ENCODE peak calls at places on chromosome 18, in seven cellular contexts. One of them, this sample, is unnamed.

GRCh38 chr18:24268784-24269550 is 128.7 kb downstream of the OSBPL1A start:
- DNase-seq in cardiac muscle cell: no peak
- DNase-seq in activated T-helper 1 cell treated with anti-CD3 and anti-CD28 coated beads, Interleukin-2, amount 50 U/mL, for 16 hours: no peak
- DNase-seq in brain microvascular endothelial cell: no peak
- DNase-seq in M059J: peak
- DNase-seq in NCI-H524: peak
- DNase-seq in GM12864: no peak
- DNase-seq in this sample: no peak

GRCh38 chr18:49476664-49477411 is 10.2 kb downstream of the C18orf32 start:
- DNase-seq in cardiac muscle cell: no peak
- DNase-seq in activated T-helper 1 cell treated with anti-CD3 and anti-CD28 coated beads, Interleukin-2, amount 50 U/mL, for 16 hours: no peak
- DNase-seq in brain microvascular endothelial cell: peak
- DNase-seq in M059J: peak
- DNase-seq in NCI-H524: no peak
- DNase-seq in GM12864: no peak
- DNase-seq in this sample: peak

GRCh38 chr18:24627644-24628315 is 167.3 kb downstream of the HRH4 start:
- DNase-seq in cardiac muscle cell: no peak
- DNase-seq in activated T-helper 1 cell treated with anti-CD3 and anti-CD28 coated beads, Interleukin-2, amount 50 U/mL, for 16 hours: no peak
- DNase-seq in brain microvascular endothelial cell: no peak
- DNase-seq in M059J: peak
- DNase-seq in NCI-H524: no peak
- DNase-seq in GM12864: no peak
- DNase-seq in this sample: peak

GRCh38 chr18:12394428-12394827 is 13.3 kb upstream of the PRELID3A start:
- DNase-seq in cardiac muscle cell: peak
- DNase-seq in activated T-helper 1 cell treated with anti-CD3 and anti-CD28 coated beads, Interleukin-2, amount 50 U/mL, for 16 hours: no peak
- DNase-seq in brain microvascular endothelial cell: no peak
- DNase-seq in M059J: no peak
- DNase-seq in NCI-H524: no peak
- DNase-seq in GM12864: no peak
- DNase-seq in this sample: no peak

GRCh38 chr18:31230495-31230894 is 67.8 kb upstream of the DSC1 start:
- DNase-seq in cardiac muscle cell: no peak
- DNase-seq in activated T-helper 1 cell treated with anti-CD3 and anti-CD28 coated beads, Interleukin-2, amount 50 U/mL, for 16 hours: no peak
- DNase-seq in brain microvascular endothelial cell: peak
- DNase-seq in M059J: peak
- DNase-seq in NCI-H524: no peak
- DNase-seq in GM12864: no peak
- DNase-seq in this sample: peak

GRCh38 chr18:54416459-54416858 is 58.8 kb downstream of the C18orf54 start:
- DNase-seq in cardiac muscle cell: no peak
- DNase-seq in activated T-helper 1 cell treated with anti-CD3 and anti-CD28 coated beads, Interleukin-2, amount 50 U/mL, for 16 hours: no peak
- DNase-seq in brain microvascular endothelial cell: peak
- DNase-seq in M059J: peak
- DNase-seq in NCI-H524: no peak
- DNase-seq in GM12864: no peak
- DNase-seq in this sample: peak

GRCh38 chr18:26461405-26461804 is 86.9 kb downstream of the KCTD1 start:
- DNase-seq in cardiac muscle cell: no peak
- DNase-seq in activated T-helper 1 cell treated with anti-CD3 and anti-CD28 coated beads, Interleukin-2, amount 50 U/mL, for 16 hours: no peak
- DNase-seq in brain microvascular endothelial cell: no peak
- DNase-seq in M059J: no peak
- DNase-seq in NCI-H524: no peak
- DNase-seq in GM12864: no peak
- DNase-seq in this sample: no peak

GRCh38 chr18:3248062-3248669 is 565 bp downstream of the MYL12A start:
- DNase-seq in cardiac muscle cell: peak
- DNase-seq in activated T-helper 1 cell treated with anti-CD3 and anti-CD28 coated beads, Interleukin-2, amount 50 U/mL, for 16 hours: peak
- DNase-seq in brain microvascular endothelial cell: no peak
- DNase-seq in M059J: peak
- DNase-seq in NCI-H524: no peak
- DNase-seq in GM12864: no peak
- DNase-seq in this sample: peak

GRCh38 chr18:23884712-23885375 is 129.7 kb upstream of the TTC39C start:
- DNase-seq in cardiac muscle cell: no peak
- DNase-seq in activated T-helper 1 cell treated with anti-CD3 and anti-CD28 coated beads, Interleukin-2, amount 50 U/mL, for 16 hours: no peak
- DNase-seq in brain microvascular endothelial cell: no peak
- DNase-seq in M059J: no peak
- DNase-seq in NCI-H524: no peak
- DNase-seq in GM12864: no peak
- DNase-seq in this sample: no peak

GRCh38 chr18:42053188-42053781 is 98.3 kb downstream of the PIK3C3 start:
- DNase-seq in cardiac muscle cell: peak
- DNase-seq in activated T-helper 1 cell treated with anti-CD3 and anti-CD28 coated beads, Interleukin-2, amount 50 U/mL, for 16 hours: peak
- DNase-seq in brain microvascular endothelial cell: peak
- DNase-seq in M059J: peak
- DNase-seq in NCI-H524: peak
- DNase-seq in GM12864: no peak
- DNase-seq in this sample: peak

GRCh38 chr18:71209944-71210343 is 921.1 kb downstream of the SOCS6 start:
- DNase-seq in cardiac muscle cell: no peak
- DNase-seq in activated T-helper 1 cell treated with anti-CD3 and anti-CD28 coated beads, Interleukin-2, amount 50 U/mL, for 16 hours: no peak
- DNase-seq in brain microvascular endothelial cell: no peak
- DNase-seq in M059J: no peak
- DNase-seq in NCI-H524: no peak
- DNase-seq in GM12864: no peak
- DNase-seq in this sample: no peak

GRCh38 chr18:63290456-63291200 is 28.9 kb downstream of the BCL2 start:
- DNase-seq in cardiac muscle cell: peak
- DNase-seq in activated T-helper 1 cell treated with anti-CD3 and anti-CD28 coated beads, Interleukin-2, amount 50 U/mL, for 16 hours: no peak
- DNase-seq in brain microvascular endothelial cell: no peak
- DNase-seq in M059J: no peak
- DNase-seq in NCI-H524: no peak
- DNase-seq in GM12864: no peak
- DNase-seq in this sample: no peak

GRCh38 chr18:31401156-31402025 is 24.8 kb downstream of the DSG4 start:
- DNase-seq in cardiac muscle cell: no peak
- DNase-seq in activated T-helper 1 cell treated with anti-CD3 and anti-CD28 coated beads, Interleukin-2, amount 50 U/mL, for 16 hours: no peak
- DNase-seq in brain microvascular endothelial cell: no peak
- DNase-seq in M059J: no peak
- DNase-seq in NCI-H524: no peak
- DNase-seq in GM12864: no peak
- DNase-seq in this sample: no peak

GRCh38 chr18:22175326-22175725 is 5.9 kb downstream of the GATA6 start:
- DNase-seq in cardiac muscle cell: no peak
- DNase-seq in activated T-helper 1 cell treated with anti-CD3 and anti-CD28 coated beads, Interleukin-2, amount 50 U/mL, for 16 hours: no peak
- DNase-seq in brain microvascular endothelial cell: no peak
- DNase-seq in M059J: no peak
- DNase-seq in NCI-H524: no peak
- DNase-seq in GM12864: no peak
- DNase-seq in this sample: no peak

GRCh38 chr18:23377669-23378469 is 75.2 kb upstream of the RIOK3 start:
- DNase-seq in cardiac muscle cell: no peak
- DNase-seq in activated T-helper 1 cell treated with anti-CD3 and anti-CD28 coated beads, Interleukin-2, amount 50 U/mL, for 16 hours: no peak
- DNase-seq in brain microvascular endothelial cell: peak
- DNase-seq in M059J: peak
- DNase-seq in NCI-H524: no peak
- DNase-seq in GM12864: no peak
- DNase-seq in this sample: peak

GRCh38 chr18:43067570-43067969 is 47.9 kb downstream of the RIT2 start:
- DNase-seq in cardiac muscle cell: no peak
- DNase-seq in activated T-helper 1 cell treated with anti-CD3 and anti-CD28 coated beads, Interleukin-2, amount 50 U/mL, for 16 hours: no peak
- DNase-seq in brain microvascular endothelial cell: no peak
- DNase-seq in M059J: no peak
- DNase-seq in NCI-H524: no peak
- DNase-seq in GM12864: no peak
- DNase-seq in this sample: no peak

GRCh38 chr18:76490701-76491171 is 4.3 kb downstream of the ZNF516 start:
- DNase-seq in cardiac muscle cell: peak
- DNase-seq in activated T-helper 1 cell treated with anti-CD3 and anti-CD28 coated beads, Interleukin-2, amount 50 U/mL, for 16 hours: no peak
- DNase-seq in brain microvascular endothelial cell: peak
- DNase-seq in M059J: peak
- DNase-seq in NCI-H524: no peak
- DNase-seq in GM12864: no peak
- DNase-seq in this sample: peak

GRCh38 chr18:28793911-28794310 is 617.0 kb upstream of the CDH2 start:
- DNase-seq in cardiac muscle cell: no peak
- DNase-seq in activated T-helper 1 cell treated with anti-CD3 and anti-CD28 coated beads, Interleukin-2, amount 50 U/mL, for 16 hours: no peak
- DNase-seq in brain microvascular endothelial cell: no peak
- DNase-seq in M059J: peak
- DNase-seq in NCI-H524: no peak
- DNase-seq in GM12864: no peak
- DNase-seq in this sample: no peak

GRCh38 chr18:23835506-23835905 is 146.3 kb downstream of the LAMA3 start:
- DNase-seq in cardiac muscle cell: no peak
- DNase-seq in activated T-helper 1 cell treated with anti-CD3 and anti-CD28 coated beads, Interleukin-2, amount 50 U/mL, for 16 hours: no peak
- DNase-seq in brain microvascular endothelial cell: no peak
- DNase-seq in M059J: no peak
- DNase-seq in NCI-H524: no peak
- DNase-seq in GM12864: no peak
- DNase-seq in this sample: no peak

GRCh38 chr18:3148930-3149535 is 70.7 kb downstream of the MYOM1 start:
- DNase-seq in cardiac muscle cell: no peak
- DNase-seq in activated T-helper 1 cell treated with anti-CD3 and anti-CD28 coated beads, Interleukin-2, amount 50 U/mL, for 16 hours: no peak
- DNase-seq in brain microvascular endothelial cell: peak
- DNase-seq in M059J: peak
- DNase-seq in NCI-H524: no peak
- DNase-seq in GM12864: no peak
- DNase-seq in this sample: peak

GRCh38 chr18:62281684-62282083 is 43.4 kb upstream of the TNFRSF11A start:
- DNase-seq in cardiac muscle cell: no peak
- DNase-seq in activated T-helper 1 cell treated with anti-CD3 and anti-CD28 coated beads, Interleukin-2, amount 50 U/mL, for 16 hours: no peak
- DNase-seq in brain microvascular endothelial cell: peak
- DNase-seq in M059J: peak
- DNase-seq in NCI-H524: no peak
- DNase-seq in GM12864: no peak
- DNase-seq in this sample: peak

GRCh38 chr18:13813271-13813849 is 10.6 kb upstream of the MC5R start:
- DNase-seq in cardiac muscle cell: peak
- DNase-seq in activated T-helper 1 cell treated with anti-CD3 and anti-CD28 coated beads, Interleukin-2, amount 50 U/mL, for 16 hours: peak
- DNase-seq in brain microvascular endothelial cell: peak
- DNase-seq in M059J: peak
- DNase-seq in NCI-H524: peak
- DNase-seq in GM12864: no peak
- DNase-seq in this sample: peak

GRCh38 chr18:59428018-59428417 is 69.0 kb upstream of the LMAN1 start:
- DNase-seq in cardiac muscle cell: no peak
- DNase-seq in activated T-helper 1 cell treated with anti-CD3 and anti-CD28 coated beads, Interleukin-2, amount 50 U/mL, for 16 hours: no peak
- DNase-seq in brain microvascular endothelial cell: no peak
- DNase-seq in M059J: no peak
- DNase-seq in NCI-H524: no peak
- DNase-seq in GM12864: no peak
- DNase-seq in this sample: no peak